ENCODE peak calls at places on chromosomes 2 and 18, in ten cellular contexts. U, H, N, O, Y, W, G, C, Z and B are unnamed samples.

GRCh38 chr2:196230051-196230450 is 58.7 kb upstream of the STK17B start:
- DNase-seq in W (no peak), Y (peak), Z (peak), G (no peak), N (no peak), U (peak), H (no peak), C (no peak), O (no peak), B (no peak)

GRCh38 chr2:2663401-2664036 is 332.4 kb upstream of the MYT1L start:
- DNase-seq in Z (no peak), W (no peak), Y (no peak), O (peak), N (no peak), U (no peak), G (no peak), C (no peak), H (no peak), B (no peak)

GRCh38 chr2:120432293-120432975 is 86.5 kb downstream of the INHBB start:
- DNase-seq in O (no peak), N (no peak), C (no peak), Z (no peak), G (no peak), U (no peak), W (no peak), Y (no peak), H (no peak), B (no peak)

GRCh38 chr2:176105727-176106635 is 1.1 kb upstream of the HOXD11 start:
- DNase-seq in N (no peak), Y (no peak), H (no peak), W (no peak), O (no peak), C (no peak), U (no peak), G (no peak), Z (no peak), B (no peak)

GRCh38 chr2:83069724-83070123 is 1389.4 kb downstream of the SUCLG1 start:
- DNase-seq in N (no peak), C (no peak), Y (no peak), O (peak), U (no peak), G (no peak), H (no peak), Z (no peak), W (no peak), B (no peak)

GRCh38 chr2:216904974-216905373 is 45.1 kb upstream of the TNP1 start:
- DNase-seq in Y (no peak), G (no peak), Z (no peak), H (no peak), C (no peak), O (no peak), U (no peak), W (no peak), N (no peak), B (no peak)

GRCh38 chr2:112141623-112142001 is 3.4 kb downstream of the FBLN7 start:
- DNase-seq in W (no peak), G (no peak), O (no peak), Z (no peak), Y (no peak), U (no peak), C (no peak), N (no peak), H (no peak), B (no peak)

GRCh38 chr18:75365230-75365629 is 62.3 kb downstream of the SMIM21 start:
- DNase-seq in O (no peak), C (no peak), Z (no peak), Y (no peak), U (no peak), W (no peak), H (no peak), N (no peak), G (no peak), B (no peak)

GRCh38 chr18:73980289-73980979 is 167.2 kb downstream of the FBXO15 start:
- DNase-seq in Y (no peak), O (peak), H (no peak), G (no peak), N (no peak), C (no peak), Z (no peak), U (no peak), W (no peak), B (no peak)

GRCh38 chr2:108612153-108612513 is 77.9 kb downstream of the LIMS1 start:
- DNase-seq in Y (no peak), O (no peak), G (no peak), C (no peak), W (no peak), H (no peak), Z (no peak), U (peak), N (no peak), B (no peak)

GRCh38 chr2:128269358-128270305 is 49.0 kb downstream of the HS6ST1 start:
- DNase-seq in O (no peak), G (no peak), W (no peak), U (no peak), N (no peak), Y (no peak), H (no peak), Z (no peak), C (no peak), B (no peak)

GRCh38 chr18:26956894-26957293 is 91.4 kb upstream of the AQP4 start:
- DNase-seq in N (no peak), Z (no peak), O (no peak), Y (no peak), U (no peak), C (no peak), G (no peak), H (no peak), W (no peak), B (no peak)

GRCh38 chr2:86570069-86570468 is 6.8 kb upstream of the CHMP3 start:
- DNase-seq in N (no peak), Y (no peak), O (no peak), Z (no peak), H (no peak), U (no peak), G (no peak), C (no peak), W (no peak), B (no peak)

GRCh38 chr2:157837851-157838441 is 38.2 kb downstream of the ACVR1 start:
- DNase-seq in C (peak), Z (no peak), N (no peak), H (peak), Y (no peak), G (peak), U (no peak), W (peak), O (peak), B (no peak)

GRCh38 chr2:100995309-100996075 is 6.6 kb upstream of the RPL31 start:
- DNase-seq in U (no peak), W (no peak), N (no peak), G (no peak), Z (no peak), Y (no peak), C (no peak), O (no peak), H (no peak), B (no peak)

GRCh38 chr2:19235308-19235707 is 123.1 kb downstream of the OSR1 start:
- DNase-seq in N (no peak), O (no peak), Y (no peak), Z (no peak), C (no peak), W (no peak), U (no peak), H (no peak), G (peak), B (no peak)

GRCh38 chr2:218717262-218717661 is 6.6 kb downstream of the TTLL4 start:
- DNase-seq in O (no peak), Y (no peak), C (no peak), W (no peak), H (no peak), N (no peak), G (no peak), U (no peak), Z (no peak), B (no peak)

GRCh38 chr2:206127656-206128055 is 31.6 kb downstream of the NDUFS1 start:
- DNase-seq in W (no peak), U (no peak), N (no peak), Y (no peak), H (no peak), C (no peak), Z (no peak), G (no peak), O (no peak), B (no peak)

GRCh38 chr18:74268933-74269620 is 22.7 kb downstream of the CYB5A start:
- DNase-seq in N (no peak), C (no peak), Y (no peak), G (no peak), U (no peak), W (no peak), O (no peak), Z (no peak), H (no peak), B (no peak)

GRCh38 chr2:132652501-132652900 is 17.5 kb downstream of the LYPD1 start:
- DNase-seq in H (no peak), C (no peak), Y (no peak), O (no peak), U (no peak), N (no peak), W (no peak), Z (no peak), G (no peak), B (no peak)

GRCh38 chr2:167966937-167967913 is 280.2 kb downstream of the STK39 start:
- DNase-seq in G (no peak), W (no peak), N (no peak), Y (no peak), C (no peak), H (no peak), U (no peak), Z (no peak), O (no peak), B (no peak)

GRCh38 chr2:8615252-8616083 is 66.4 kb upstream of the ID2 start:
- DNase-seq in W (no peak), Y (no peak), H (no peak), C (no peak), O (no peak), Z (no peak), U (no peak), N (no peak), G (no peak), B (peak)

GRCh38 chr18:35827275-35827929 is 145.1 kb upstream of the RMP24 start:
- DNase-seq in G (no peak), W (no peak), N (no peak), Y (no peak), C (no peak), Z (no peak), H (no peak), U (no peak), O (no peak), B (no peak)

GRCh38 chr2:219467736-219468075 is 31.0 kb upstream of the GMPPA start:
- DNase-seq in O (no peak), Z (no peak), N (no peak), H (no peak), G (no peak), W (no peak), U (no peak), C (no peak), Y (no peak), B (no peak)

GRCh38 chr2:169767243-169767888 is 31.3 kb upstream of the SSB start:
- DNase-seq in C (peak), U (peak), N (no peak), O (no peak), Z (peak), Y (peak), G (peak), W (no peak), H (peak), B (no peak)

GRCh38 chr2:72130671-72131360 is 16.8 kb downstream of the CYP26B1 start:
- DNase-seq in C (no peak), Y (no peak), H (no peak), W (no peak), U (no peak), N (no peak), O (no peak), G (no peak), Z (no peak), B (no peak)

GRCh38 chr2:60925994-60926750 is 44.8 kb downstream of the REL start:
- DNase-seq in O (peak), U (no peak), G (no peak), C (no peak), H (no peak), Z (no peak), W (no peak), Y (no peak), N (no peak), B (no peak)

GRCh38 chr2:72001937-72002690 is 145.5 kb downstream of the CYP26B1 start:
- DNase-seq in H (no peak), Y (no peak), Z (no peak), N (no peak), W (no peak), G (no peak), C (no peak), U (no peak), O (no peak), B (no peak)

GRCh38 chr2:168793596-168793995 is 8.8 kb upstream of the NOSTRIN start:
- DNase-seq in C (no peak), Y (no peak), U (no peak), O (no peak), Z (no peak), W (no peak), N (no peak), H (no peak), G (no peak), B (no peak)

GRCh38 chr18:50866765-50867164 is 12.2 kb upstream of the ME2 start:
- DNase-seq in O (no peak), H (no peak), G (no peak), U (no peak), Y (no peak), C (no peak), W (no peak), N (no peak), Z (no peak), B (no peak)

GRCh38 chr18:51066273-51066672 is 36.3 kb downstream of the SMAD4 start:
- DNase-seq in G (no peak), U (no peak), Z (no peak), H (no peak), O (no peak), Y (no peak), W (no peak), C (no peak), N (no peak), B (no peak)

GRCh38 chr2:216328347-216328746 is 43.9 kb downstream of the MARCHF4 start:
- DNase-seq in C (no peak), Z (no peak), W (no peak), Y (no peak), U (no peak), H (no peak), N (no peak), G (no peak), O (no peak), B (no peak)

GRCh38 chr2:104889261-104890091 is 35.6 kb downstream of the POU3F3 start:
- DNase-seq in N (no peak), U (no peak), O (no peak), C (no peak), H (no peak), G (no peak), Z (no peak), Y (no peak), W (no peak), B (no peak)

GRCh38 chr18:78789850-78790249 is 189.8 kb upstream of the SALL3 start:
- DNase-seq in C (no peak), Y (no peak), H (no peak), O (no peak), U (no peak), W (no peak), Z (no peak), N (no peak), G (no peak), B (no peak)

GRCh38 chr2:238649936-238650518 is 197.9 kb upstream of the TWIST2 start:
- DNase-seq in H (no peak), N (no peak), W (no peak), O (no peak), Z (no peak), G (no peak), Y (no peak), C (no peak), U (no peak), B (no peak)